ENCODE peak calls at places on chromosome 6, in five cellular contexts. Z is colonic mucosa, V is breast epithelium, L is left ventricle myocardium inferior, C is AG09309. O is an unnamed sample.

GRCh38 chr6:99344289-99344688 is 5.2 kb downstream of the FAXC start:
- DNase-seq in V (no peak), Z (no peak), L (no peak), C (no peak), O (no peak)

GRCh38 chr6:168877821-168878282 is 375.8 kb downstream of the THBS2 start:
- DNase-seq in C (no peak), V (peak), L (no peak), Z (peak), O (no peak)

GRCh38 chr6:88349511-88349910 is 183.4 kb upstream of the CNR1 start:
- DNase-seq in V (no peak), C (no peak), Z (no peak), L (no peak), O (no peak)

GRCh38 chr6:102114402-102114801 is 720.9 kb downstream of the GRIK2 start:
- DNase-seq in Z (no peak), L (no peak), V (no peak), C (no peak), O (no peak)

GRCh38 chr6:121584591-121585369 is 149.3 kb downstream of the GJA1 start:
- DNase-seq in Z (no peak), V (no peak), L (no peak), C (peak), O (no peak)

GRCh38 chr6:56652231-56652630 is 9.5 kb upstream of the DST start:
- DNase-seq in V (no peak), C (no peak), Z (no peak), L (no peak), O (no peak)

GRCh38 chr6:50198245-50198644 is 148.5 kb upstream of the DEFB112 start:
- DNase-seq in Z (no peak), C (no peak), L (no peak), V (no peak), O (no peak)

GRCh38 chr6:149026530-149026942 is 279.7 kb downstream of the UST start:
- DNase-seq in C (peak), V (no peak), Z (peak), L (no peak), O (no peak)

GRCh38 chr6:35259946-35260626 is 551 bp downstream of the ZNF76 start:
- DNase-seq in C (no peak), V (peak), L (peak), Z (peak), O (peak)

GRCh38 chr6:100022847-100023246 is 28.8 kb upstream of the MCHR2 start:
- DNase-seq in Z (no peak), V (no peak), L (no peak), C (no peak), O (no peak)

GRCh38 chr6:41692735-41693134 is 42.7 kb downstream of the TFEB start:
- DNase-seq in V (no peak), C (no peak), L (no peak), Z (no peak), O (no peak)

GRCh38 chr6:137820952-137821351 is 46.1 kb upstream of the TNFAIP3 start:
- DNase-seq in L (no peak), V (no peak), Z (no peak), C (no peak), O (no peak)

GRCh38 chr6:122838060-122838780 is 49.2 kb downstream of the SMPDL3A start:
- DNase-seq in L (no peak), Z (no peak), V (no peak), C (no peak), O (no peak)
- TF ChIP-seq CTCF in L (peak), Z (peak), V (no peak), C (peak), O (no peak)

GRCh38 chr6:157614026-157614484 is 209.0 kb upstream of the SNX9 start:
- DNase-seq in V (no peak), C (peak), Z (peak), L (no peak), O (no peak)
- TF ChIP-seq CTCF in V (no peak), C (peak), Z (no peak), L (no peak), O (no peak)

DNA sequence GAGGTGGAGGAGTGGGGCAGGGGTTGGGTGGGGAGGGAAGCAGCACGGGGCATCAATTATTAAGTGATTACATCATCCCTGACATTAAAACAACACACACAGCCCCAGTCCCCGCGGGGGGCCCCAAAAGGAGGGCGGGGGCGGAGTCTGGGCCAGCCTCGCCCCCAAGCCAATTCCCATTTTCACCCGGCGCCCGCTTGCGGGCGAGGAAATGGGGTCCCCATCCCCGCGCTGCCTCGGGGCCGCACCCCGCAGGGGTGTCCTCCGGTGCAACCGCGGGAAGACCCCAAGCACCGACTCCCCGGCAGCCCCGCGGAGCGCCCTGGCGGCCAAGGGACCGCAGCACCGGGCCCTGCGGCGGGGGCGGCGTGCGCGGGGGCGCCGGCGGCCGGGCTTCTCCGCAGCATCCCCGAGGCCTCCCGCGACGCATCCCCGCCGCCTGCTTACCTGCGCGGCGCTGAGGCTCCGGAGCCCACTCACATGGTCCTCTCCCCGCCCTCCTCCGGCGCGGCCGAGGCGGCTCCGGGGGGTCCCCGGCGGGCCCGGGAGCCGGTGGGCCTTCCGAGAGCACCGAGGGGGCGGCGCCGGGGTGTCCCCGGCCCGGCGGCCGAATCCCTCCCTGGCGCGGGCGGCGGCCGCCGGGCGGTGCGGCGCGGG is 603 bp downstream of the FYN start:
- DNase-seq in Z (peak), L (peak), V (no peak), C (no peak), O (peak)
- TF ChIP-seq CTCF in Z (no peak), L (no peak), V (no peak), C (no peak), O (no peak)

GRCh38 chr6:128371113-128371512 is 149.3 kb downstream of the PTPRK start:
- DNase-seq in V (no peak), Z (no peak), C (no peak), L (no peak), O (no peak)

GRCh38 chr6:128368213-128369000 is 152.0 kb downstream of the PTPRK start:
- DNase-seq in Z (no peak), C (peak), V (no peak), L (no peak), O (no peak)

GRCh38 chr6:128365520-128366160 is 154.8 kb downstream of the PTPRK start:
- DNase-seq in Z (peak), C (no peak), V (no peak), L (no peak), O (no peak)

GRCh38 chr6:128367437-128367836 is 153.0 kb downstream of the PTPRK start:
- DNase-seq in V (no peak), L (no peak), C (no peak), Z (no peak), O (no peak)

DNA sequence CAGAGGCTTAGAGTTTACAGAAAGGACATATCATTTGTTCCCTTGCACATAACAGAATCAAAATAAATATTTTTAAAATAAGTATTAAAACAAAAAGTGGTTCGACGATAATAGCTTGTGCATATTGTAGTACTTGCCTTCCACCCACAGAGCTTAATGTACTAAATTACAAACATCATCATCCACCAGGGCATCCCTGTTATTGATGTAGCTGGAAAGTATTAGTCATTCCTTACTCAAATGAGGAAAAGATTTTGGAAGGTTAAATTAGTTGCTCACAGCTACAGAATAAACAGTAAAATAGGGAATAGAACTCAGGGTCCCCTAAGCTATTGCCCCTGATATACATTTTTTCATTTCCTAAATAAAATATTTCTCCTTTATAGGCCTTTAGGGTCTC is 150.3 kb downstream of the PTPRK start:
- DNase-seq in Z (no peak), C (peak), V (no peak), L (no peak), O (no peak)
- TF ChIP-seq CTCF in Z (no peak), C (peak), V (no peak), L (no peak), O (no peak)

GRCh38 chr6:112881828-112882227 is 534.7 kb downstream of the RFPL4B start:
- DNase-seq in L (no peak), V (no peak), Z (no peak), C (peak), O (no peak)

GRCh38 chr6:112877134-112878100 is 530.3 kb downstream of the RFPL4B start:
- DNase-seq in C (peak), L (no peak), V (no peak), Z (no peak), O (no peak)

GRCh38 chr6:112882381-112882780 is 535.3 kb downstream of the RFPL4B start:
- DNase-seq in Z (no peak), L (no peak), C (no peak), V (no peak), O (no peak)

GRCh38 chr6:112881027-112881426 is 533.9 kb downstream of the RFPL4B start:
- DNase-seq in C (peak), V (no peak), L (no peak), Z (no peak), O (no peak)

GRCh38 chr6:112879920-112880413 is 532.8 kb downstream of the RFPL4B start:
- DNase-seq in Z (peak), V (no peak), C (no peak), L (peak), O (no peak)
- TF ChIP-seq CTCF in Z (no peak), V (no peak), C (no peak), L (no peak), O (no peak)

GRCh38 chr6:166997768-166998255 is 1.4 kb upstream of the CEP43 start:
- DNase-seq in V (peak), Z (peak), C (peak), L (peak), O (peak)
- TF ChIP-seq CTCF in V (peak), Z (peak), C (peak), L (peak), O (no peak)

DNA sequence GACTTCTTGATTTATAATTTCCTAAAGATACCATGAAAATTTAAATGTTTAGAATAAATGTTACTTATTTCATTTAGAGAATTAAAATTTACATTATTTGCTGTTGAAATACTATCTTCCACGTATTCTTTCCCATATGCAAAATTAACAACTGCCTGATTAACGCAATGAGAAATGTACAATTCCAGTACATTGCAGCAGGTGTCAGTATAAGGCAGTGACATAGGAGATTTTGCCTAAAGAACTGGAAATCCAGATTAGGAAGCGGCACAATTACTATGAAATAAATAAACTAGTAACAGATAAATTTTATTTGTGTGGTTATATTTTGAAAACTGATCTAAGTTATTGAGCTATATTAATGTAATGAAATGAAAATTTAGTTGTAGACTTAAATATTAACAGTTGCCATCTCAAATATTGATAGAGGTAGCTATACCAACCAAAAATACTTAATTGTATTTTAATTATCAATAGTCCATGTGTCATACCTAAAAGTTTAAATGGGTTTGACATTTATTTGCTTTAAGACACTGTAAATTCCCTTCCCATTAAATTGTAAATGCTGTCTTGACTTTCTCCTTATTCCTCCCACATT is 300.2 kb downstream of the UTRN start:
- DNase-seq in L (no peak), C (no peak), Z (no peak), V (no peak), O (no peak)
- TF ChIP-seq CTCF in L (peak), C (peak), Z (peak), V (peak), O (peak)

GRCh38 chr6:46704562-46704961 is 16.9 kb downstream of the TDRD6 start:
- DNase-seq in Z (no peak), V (no peak), C (no peak), L (no peak), O (no peak)
- TF ChIP-seq CTCF in Z (no peak), V (no peak), C (peak), L (peak), O (no peak)

GRCh38 chr6:26216886-26217713 is 129.9 kb downstream of the HFE start:
- DNase-seq in L (peak), C (no peak), V (peak), Z (peak), O (peak)
- TF ChIP-seq CTCF in L (peak), C (peak), V (peak), Z (peak), O (no peak)

O was measured in activated B cell treated with CpG ODN at 0.5 μM for 24 hours.